ENCODE peak calls at places on chromosomes 5 and 9, in six cellular contexts. One of them, this sample, is unnamed.

GRCh38 chr5:68644971-68645370 is 429.4 kb downstream of the PIK3R1 start:
- DNase-seq in GM12891: peak
- DNase-seq in lower leg skin: no peak
- DNase-seq in tibial nerve: no peak
- DNase-seq in IMR-90: no peak
- DNase-seq in adrenal gland: no peak
- DNase-seq in this sample: no peak

GRCh38 chr9:35142037-35142436 is 19.8 kb upstream of the UNC13B start:
- DNase-seq in tibial nerve: no peak
- DNase-seq in adrenal gland: no peak
- DNase-seq in IMR-90: no peak
- DNase-seq in lower leg skin: no peak
- DNase-seq in GM12891: no peak
- DNase-seq in this sample: no peak

GRCh38 chr5:25540628-25541027 is 895.9 kb upstream of the CDH10 start:
- DNase-seq in IMR-90: no peak
- DNase-seq in adrenal gland: no peak
- DNase-seq in tibial nerve: no peak
- DNase-seq in GM12891: no peak
- DNase-seq in lower leg skin: no peak
- DNase-seq in this sample: no peak

GRCh38 chr9:110076894-110077725 is 130.8 kb downstream of the C9orf152 start:
- DNase-seq in adrenal gland: no peak
- DNase-seq in lower leg skin: no peak
- DNase-seq in GM12891: no peak
- DNase-seq in IMR-90: peak
- DNase-seq in tibial nerve: no peak
- DNase-seq in this sample: no peak

GRCh38 chr5:133552925-133553525 is 59.3 kb downstream of the FSTL4 start:
- DNase-seq in adrenal gland: peak
- DNase-seq in lower leg skin: no peak
- DNase-seq in tibial nerve: peak
- DNase-seq in IMR-90: peak
- DNase-seq in GM12891: peak
- DNase-seq in this sample: peak

GRCh38 chr9:121125590-121125989 is 50.8 kb downstream of the CNTRL start:
- DNase-seq in adrenal gland: no peak
- DNase-seq in tibial nerve: no peak
- DNase-seq in IMR-90: no peak
- DNase-seq in lower leg skin: no peak
- DNase-seq in GM12891: no peak
- DNase-seq in this sample: no peak

GRCh38 chr5:142605649-142606048 is 80.2 kb downstream of the FGF1 start:
- DNase-seq in tibial nerve: no peak
- DNase-seq in lower leg skin: no peak
- DNase-seq in adrenal gland: no peak
- DNase-seq in IMR-90: peak
- DNase-seq in GM12891: no peak
- DNase-seq in this sample: no peak

GRCh38 chr9:80320916-80321315 is 749.2 kb downstream of the TLE4 start:
- DNase-seq in lower leg skin: no peak
- DNase-seq in GM12891: no peak
- DNase-seq in IMR-90: peak
- DNase-seq in tibial nerve: no peak
- DNase-seq in adrenal gland: no peak
- DNase-seq in this sample: no peak

GRCh38 chr5:111984044-111984443 is 227.1 kb upstream of the NREP start:
- DNase-seq in adrenal gland: no peak
- DNase-seq in tibial nerve: no peak
- DNase-seq in lower leg skin: no peak
- DNase-seq in GM12891: no peak
- DNase-seq in IMR-90: peak
- DNase-seq in this sample: no peak

GRCh38 chr5:134396274-134396673 is 15.4 kb downstream of the CDKN2AIPNL start:
- DNase-seq in tibial nerve: no peak
- DNase-seq in GM12891: no peak
- DNase-seq in IMR-90: no peak
- DNase-seq in adrenal gland: no peak
- DNase-seq in lower leg skin: no peak
- DNase-seq in this sample: no peak

GRCh38 chr9:114777841-114778240 is 28.0 kb downstream of the TNFSF15 start:
- DNase-seq in tibial nerve: no peak
- DNase-seq in IMR-90: no peak
- DNase-seq in adrenal gland: no peak
- DNase-seq in GM12891: no peak
- DNase-seq in lower leg skin: no peak
- DNase-seq in this sample: no peak

GRCh38 chr9:128192601-128193371 is 1.4 kb upstream of the CIZ1 start:
- DNase-seq in lower leg skin: peak
- DNase-seq in tibial nerve: peak
- DNase-seq in GM12891: no peak
- DNase-seq in adrenal gland: peak
- DNase-seq in IMR-90: peak
- DNase-seq in this sample: peak

GRCh38 chr5:132487841-132488555 is 2.6 kb downstream of the IRF1 start:
- DNase-seq in adrenal gland: no peak
- DNase-seq in GM12891: no peak
- DNase-seq in IMR-90: no peak
- DNase-seq in lower leg skin: peak
- DNase-seq in tibial nerve: no peak
- DNase-seq in this sample: no peak

GRCh38 chr5:61638476-61638875 is 306.4 kb downstream of the ZSWIM6 start:
- DNase-seq in tibial nerve: no peak
- DNase-seq in GM12891: no peak
- DNase-seq in adrenal gland: peak
- DNase-seq in IMR-90: no peak
- DNase-seq in lower leg skin: no peak
- DNase-seq in this sample: no peak

GRCh38 chr9:127418037-127418471 is 6.1 kb upstream of the ZNF79 start:
- DNase-seq in GM12891: peak
- DNase-seq in IMR-90: no peak
- DNase-seq in tibial nerve: no peak
- DNase-seq in adrenal gland: no peak
- DNase-seq in lower leg skin: no peak
- DNase-seq in this sample: peak

GRCh38 chr9:2281031-2281802 is 266.1 kb downstream of the SMARCA2 start:
- DNase-seq in GM12891: no peak
- DNase-seq in tibial nerve: no peak
- DNase-seq in IMR-90: peak
- DNase-seq in adrenal gland: no peak
- DNase-seq in lower leg skin: no peak
- DNase-seq in this sample: no peak

GRCh38 chr5:121976979-121977378 is 15.2 kb downstream of the SRFBP1 start:
- DNase-seq in IMR-90: peak
- DNase-seq in GM12891: no peak
- DNase-seq in adrenal gland: no peak
- DNase-seq in lower leg skin: no peak
- DNase-seq in tibial nerve: no peak
- DNase-seq in this sample: no peak

GRCh38 chr5:134577796-134578577 is 52.5 kb downstream of the JADE2 start:
- DNase-seq in IMR-90: peak
- DNase-seq in tibial nerve: peak
- DNase-seq in adrenal gland: peak
- DNase-seq in lower leg skin: peak
- DNase-seq in GM12891: peak
- DNase-seq in this sample: peak

GRCh38 chr5:103371046-103371603 is 112.6 kb downstream of the MACIR start:
- DNase-seq in lower leg skin: no peak
- DNase-seq in IMR-90: peak
- DNase-seq in tibial nerve: no peak
- DNase-seq in GM12891: no peak
- DNase-seq in adrenal gland: no peak
- DNase-seq in this sample: no peak

GRCh38 chr9:126499911-126500599 is 113.7 kb upstream of the LMX1B start:
- DNase-seq in tibial nerve: no peak
- DNase-seq in GM12891: no peak
- DNase-seq in adrenal gland: no peak
- DNase-seq in lower leg skin: no peak
- DNase-seq in IMR-90: no peak
- DNase-seq in this sample: no peak

GRCh38 chr5:179065703-179066102 is 5.5 kb downstream of the ZNF354C start:
- DNase-seq in GM12891: no peak
- DNase-seq in lower leg skin: no peak
- DNase-seq in adrenal gland: no peak
- DNase-seq in IMR-90: no peak
- DNase-seq in tibial nerve: no peak
- DNase-seq in this sample: no peak

GRCh38 chr5:179061025-179061424 is 852 bp downstream of the ZNF354C start:
- DNase-seq in GM12891: no peak
- DNase-seq in IMR-90: no peak
- DNase-seq in adrenal gland: no peak
- DNase-seq in lower leg skin: no peak
- DNase-seq in tibial nerve: no peak
- DNase-seq in this sample: no peak

GRCh38 chr5:179055436-179055835 is 4.7 kb upstream of the ZNF354C start:
- DNase-seq in lower leg skin: no peak
- DNase-seq in GM12891: no peak
- DNase-seq in adrenal gland: no peak
- DNase-seq in tibial nerve: no peak
- DNase-seq in IMR-90: no peak
- DNase-seq in this sample: no peak

GRCh38 chr5:179054876-179055275 is 5.3 kb upstream of the ZNF354C start:
- DNase-seq in GM12891: no peak
- DNase-seq in IMR-90: no peak
- DNase-seq in tibial nerve: no peak
- DNase-seq in adrenal gland: no peak
- DNase-seq in lower leg skin: no peak
- DNase-seq in this sample: no peak

DNA sequence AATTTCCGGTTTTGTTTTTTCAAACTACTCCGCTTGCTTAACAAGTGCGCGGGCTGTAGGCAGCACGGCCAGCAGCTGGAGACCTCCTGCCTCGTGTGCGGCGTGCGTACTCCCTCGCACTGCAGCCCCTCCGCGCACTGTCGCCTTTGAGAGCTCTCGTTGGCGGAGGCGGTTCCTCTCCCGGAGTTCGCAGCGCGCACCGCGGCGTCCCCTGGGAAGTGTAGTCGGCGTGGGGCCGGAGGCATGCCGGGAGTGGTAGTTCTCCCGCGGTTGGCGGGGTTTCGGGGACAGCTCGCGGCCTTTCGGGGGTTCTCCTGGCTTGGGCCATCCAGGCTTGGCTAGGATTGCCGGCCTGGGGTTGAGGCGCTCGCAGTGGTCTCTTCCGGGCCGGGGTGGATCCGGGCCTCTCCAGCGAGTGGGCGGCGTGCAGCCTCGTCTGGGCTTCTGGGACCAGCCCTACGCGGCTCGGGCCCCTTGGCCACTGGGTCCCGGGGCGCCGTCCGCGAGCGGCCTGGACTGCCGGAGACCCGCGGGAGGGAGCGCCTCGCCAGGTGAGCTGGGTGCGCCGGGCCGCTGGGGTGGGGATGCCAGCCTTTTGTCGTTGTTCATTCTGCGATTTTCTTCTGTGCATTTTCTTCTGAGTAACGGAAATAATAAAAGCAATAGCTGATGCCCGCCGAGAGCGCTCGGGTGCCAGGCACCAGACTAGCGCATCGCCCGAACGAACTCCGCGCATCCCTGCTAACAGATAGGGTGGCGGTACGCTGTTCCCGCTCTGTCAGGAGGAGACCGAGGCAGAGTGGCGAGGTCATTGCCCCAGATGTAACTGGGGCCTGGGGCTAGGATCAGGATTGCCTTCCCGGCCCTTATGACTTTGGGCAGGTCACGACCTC is at the start of gene ZNF354C:
- DNase-seq in IMR-90: peak
- DNase-seq in tibial nerve: peak
- DNase-seq in lower leg skin: peak
- DNase-seq in adrenal gland: peak
- DNase-seq in GM12891: no peak
- DNase-seq in this sample: peak
- TF ChIP-seq POLR2A in IMR-90: peak
- TF ChIP-seq POLR2A in tibial nerve: no peak
- TF ChIP-seq POLR2A in lower leg skin: no peak
- TF ChIP-seq POLR2A in adrenal gland: peak
- TF ChIP-seq POLR2A in GM12891: no peak
- TF ChIP-seq POLR2A in this sample: no peak

GRCh38 chr5:434443-435146 is 8.4 kb upstream of the EXOC3 start:
- DNase-seq in tibial nerve: no peak
- DNase-seq in lower leg skin: no peak
- DNase-seq in adrenal gland: no peak
- DNase-seq in IMR-90: no peak
- DNase-seq in GM12891: no peak
- DNase-seq in this sample: no peak
- TF ChIP-seq POLR2A in tibial nerve: no peak
- TF ChIP-seq POLR2A in lower leg skin: no peak
- TF ChIP-seq POLR2A in adrenal gland: no peak
- TF ChIP-seq POLR2A in IMR-90: no peak
- TF ChIP-seq POLR2A in GM12891: no peak
- TF ChIP-seq POLR2A in this sample: no peak

GRCh38 chr5:154753792-154754191 is 1.4 kb upstream of the LARP1 start:
- DNase-seq in IMR-90: peak
- DNase-seq in tibial nerve: peak
- DNase-seq in lower leg skin: peak
- DNase-seq in adrenal gland: peak
- DNase-seq in GM12891: no peak
- DNase-seq in this sample: no peak
- TF ChIP-seq POLR2A in IMR-90: peak
- TF ChIP-seq POLR2A in tibial nerve: peak
- TF ChIP-seq POLR2A in lower leg skin: no peak
- TF ChIP-seq POLR2A in adrenal gland: peak
- TF ChIP-seq POLR2A in GM12891: no peak
- TF ChIP-seq POLR2A in this sample: no peak

DNA sequence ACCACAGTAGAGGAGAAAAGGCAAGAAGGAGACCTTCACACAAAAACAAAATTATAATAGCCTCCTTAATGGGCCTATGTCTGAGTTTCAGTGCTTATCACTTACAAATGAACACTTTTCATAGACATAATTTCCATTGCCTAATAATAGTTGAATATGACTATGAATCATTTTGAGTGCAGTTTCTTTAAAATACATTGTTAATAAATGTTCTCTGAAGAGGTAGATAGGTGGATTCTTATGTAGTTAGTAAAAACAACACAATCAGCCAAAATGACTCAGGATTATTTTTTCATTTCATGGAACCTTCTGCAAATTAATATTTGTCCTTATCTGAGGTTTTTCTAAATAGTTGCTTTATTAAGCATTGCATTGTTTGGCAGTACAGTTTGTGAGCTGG is 45.6 kb downstream of the DAPK1 start:
- DNase-seq in adrenal gland: no peak
- DNase-seq in lower leg skin: no peak
- DNase-seq in GM12891: no peak
- DNase-seq in tibial nerve: no peak
- DNase-seq in IMR-90: no peak
- DNase-seq in this sample: no peak
- TF ChIP-seq POLR2A in adrenal gland: no peak
- TF ChIP-seq POLR2A in lower leg skin: no peak
- TF ChIP-seq POLR2A in GM12891: no peak
- TF ChIP-seq POLR2A in tibial nerve: no peak
- TF ChIP-seq POLR2A in IMR-90: no peak
- TF ChIP-seq POLR2A in this sample: no peak